ENCODE peak calls at places on chromosomes 13 and 19, in six cellular contexts. Y is stimulated activated CD4-positive, alpha-beta T cell treated with anti-CD3 and anti-CD28 coated beads, TNF-alpha, amount 100 ng/mL, for 24 hours; F is epithelial cell of prostate; T is SK-MEL-5; P is stimulated activated CD8-positive, alpha-beta memory T cell treated with anti-CD3 and anti-CD28 coated beads, Interleukin-7, amount 100 ng/mL, for 1 hour; W is cardiac fibroblast. D is an unnamed sample.
A peak's percentile ranks its signal among the peaks of the same experiment; 100 is the strongest.

GRCh38 chr19:11639245-11639601 is 41.9 kb downstream of the ZNF627 start:
- DNase-seq in Y (no peak), F (no peak), T (no peak), P (no peak), W (no peak), D (no peak)

GRCh38 chr19:38355728-38356725 is 18.3 kb upstream of the PSMD8 start:
- DNase-seq in Y (no peak), F (no peak), T (no peak), P (no peak), W (no peak), D (no peak)

GRCh38 chr13:27371932-27372331 is 52.5 kb upstream of the GTF3A start:
- DNase-seq in Y (no peak), F (no peak), T (no peak), P (no peak), W (no peak), D (no peak)

GRCh38 chr13:112806761-112807652 is 117.2 kb downstream of the ATP11A start:
- DNase-seq in Y (no peak), F (no peak), T (no peak), P (no peak), W (no peak), D (no peak)

GRCh38 chr13:70769771-70770326 is 661.6 kb upstream of the KLHL1 start:
- DNase-seq in Y (no peak), F (no peak), T (no peak), P (no peak), W (no peak), D (no peak)

GRCh38 chr19:19451429-19452240 is 46.2 kb downstream of the GATAD2A start:
- DNase-seq in Y (no peak), F (no peak), T (no peak), P (no peak), W (no peak), D (no peak)

GRCh38 chr13:31223640-31224039 is 23.9 kb downstream of the B3GLCT start:
- DNase-seq in Y (no peak), F (no peak), T (no peak), P (no peak), W (no peak), D (no peak)

GRCh38 chr19:38658462-38659306 is 11.2 kb downstream of the ACTN4 start:
- DNase-seq in Y (no peak), F (peak; percentile 99), T (peak; percentile 83), P (no peak), W (peak; percentile 100), D (peak; percentile 100)

GRCh38 chr19:46081928-46082727 is 41.3 kb upstream of the IGFL4 start:
- DNase-seq in Y (no peak), F (no peak), T (peak; percentile 72), P (no peak), W (peak; percentile 83), D (no peak)

GRCh38 chr13:97354808-97355207 is 79.2 kb upstream of the RAP2A start:
- DNase-seq in Y (no peak), F (no peak), T (no peak), P (no peak), W (no peak), D (no peak)

GRCh38 chr13:77300176-77301141 is 26.4 kb downstream of the MYCBP2 start:
- DNase-seq in Y (no peak), F (no peak), T (peak; percentile 24), P (no peak), W (peak; percentile 85), D (no peak)

GRCh38 chr13:22187329-22187728 is 516.5 kb downstream of the FGF9 start:
- DNase-seq in Y (no peak), F (no peak), T (no peak), P (no peak), W (no peak), D (no peak)

GRCh38 chr13:20815469-20815868 is 41.7 kb upstream of the EEF1AKMT1 start:
- DNase-seq in Y (no peak), F (no peak), T (no peak), P (no peak), W (peak; percentile 34), D (no peak)

GRCh38 chr13:98033277-98034247 is 80.1 kb downstream of the IPO5 start:
- DNase-seq in Y (no peak), F (no peak), T (peak; percentile 77), P (no peak), W (peak; percentile 79), D (no peak)

GRCh38 chr13:74586839-74587238 is 452.6 kb upstream of the KLF12 start:
- DNase-seq in Y (no peak), F (no peak), T (no peak), P (no peak), W (peak; percentile 31), D (no peak)

GRCh38 chr13:108154421-108154858 is 60.9 kb downstream of the LIG4 start:
- DNase-seq in Y (no peak), F (no peak), T (no peak), P (no peak), W (no peak), D (no peak)

GRCh38 chr13:67231481-67231940 is 1.4 kb upstream of the PCDH9 start:
- DNase-seq in Y (no peak), F (no peak), T (no peak), P (no peak), W (peak; percentile 58), D (no peak)

GRCh38 chr19:46824887-46825730 is 25.5 kb downstream of the AP2S1 start:
- DNase-seq in Y (no peak), F (no peak), T (no peak), P (no peak), W (no peak), D (no peak)

GRCh38 chr19:8806661-8807060 is 25.4 kb downstream of the ZNF558 start:
- DNase-seq in Y (no peak), F (no peak), T (no peak), P (no peak), W (peak; percentile 4), D (no peak)

GRCh38 chr13:112056739-112057433 is 10.1 kb upstream of the SOX1 start:
- DNase-seq in Y (no peak), F (no peak), T (no peak), P (no peak), W (no peak), D (no peak)

GRCh38 chr13:21203132-21203531 is 26.7 kb downstream of the MRPL57 start:
- DNase-seq in Y (no peak), F (peak; percentile 22), T (no peak), P (no peak), W (peak; percentile 25), D (no peak)

GRCh38 chr13:112730157-112730671 is 40.4 kb downstream of the ATP11A start:
- DNase-seq in Y (no peak), F (no peak), T (peak; percentile 20), P (no peak), W (no peak), D (no peak)

GRCh38 chr13:114077938-114078335 is 54.5 kb downstream of the RASA3 start:
- DNase-seq in Y (no peak), F (no peak), T (no peak), P (no peak), W (peak; percentile 58), D (no peak)

GRCh38 chr19:44585371-44586141 is 27.8 kb upstream of the IGSF23 start:
- DNase-seq in Y (no peak), F (no peak), T (no peak), P (no peak), W (peak; percentile 60), D (no peak)

GRCh38 chr13:59532405-59532804 is 631.3 kb downstream of the DIAPH3 start:
- DNase-seq in Y (no peak), F (no peak), T (no peak), P (no peak), W (peak; percentile 24), D (no peak)

GRCh38 chr19:31674503-31675186 is 325.4 kb upstream of the TSHZ3 start:
- DNase-seq in Y (no peak), F (no peak), T (no peak), P (no peak), W (peak; percentile 16), D (no peak)

GRCh38 chr13:43720780-43721397 is 65.9 kb downstream of the ENOX1 start:
- DNase-seq in Y (no peak), F (peak; percentile 27), T (no peak), P (no peak), W (peak; percentile 71), D (no peak)

GRCh38 chr19:34639491-34640085 is 37.4 kb downstream of the SCGB2B2 start:
- DNase-seq in Y (peak; percentile 53), F (peak; percentile 8), T (peak; percentile 81), P (peak; percentile 45), W (peak; percentile 80), D (peak; percentile 43)

GRCh38 chr19:19552811-19553210 is 14.7 kb downstream of the CILP2 start:
- DNase-seq in Y (no peak), F (no peak), T (peak; percentile 26), P (no peak), W (peak; percentile 34), D (no peak)

GRCh38 chr19:38149597-38149996 is 74.4 kb downstream of the DPF1 start:
- DNase-seq in Y (no peak), F (no peak), T (peak; percentile 32), P (no peak), W (no peak), D (no peak)

GRCh38 chr19:10560154-10560553 is 5.7 kb downstream of the KRI1 start:
- DNase-seq in Y (no peak), F (no peak), T (no peak), P (no peak), W (no peak), D (no peak)

GRCh38 chr13:42337808-42338600 is 66.1 kb downstream of the AKAP11 start:
- DNase-seq in Y (no peak), F (no peak), T (no peak), P (no peak), W (peak; percentile 15), D (no peak)

D was measured in Panc1.